ENCODE peak calls at places on chromosomes 12 and 14, in four cellular contexts. I is sigmoid colon, P is thoracic aorta, K is cardiac muscle cell. M is an unnamed sample.

GRCh38 chr12:89117448-89118034 is 234.8 kb downstream of the DUSP6 start:
- DNase-seq in I (no peak), P (no peak), K (no peak), M (no peak)

GRCh38 chr12:108826115-108826806 is 31.1 kb downstream of the SSH1 start:
- DNase-seq in I (peak), P (peak), K (no peak), M (no peak)

GRCh38 chr14:72736791-72737559 is 156.9 kb downstream of the DPF3 start:
- DNase-seq in I (no peak), P (no peak), K (no peak), M (no peak)

GRCh38 chr12:57894577-57895292 is 46.6 kb upstream of the ATP23 start:
- DNase-seq in I (no peak), P (no peak), K (no peak), M (no peak)

GRCh38 chr14:90641111-90642010 is 174.9 kb downstream of the TTC7B start:
- DNase-seq in I (no peak), P (no peak), K (peak), M (no peak)

GRCh38 chr14:56098021-56098420 is 20.2 kb upstream of the PELI2 start:
- DNase-seq in I (no peak), P (no peak), K (no peak), M (no peak)

GRCh38 chr12:120131116-120131515 is 14.6 kb upstream of the RAB35 start:
- DNase-seq in I (no peak), P (no peak), K (no peak), M (no peak)

GRCh38 chr14:99205086-99205688 is 66.8 kb downstream of the BCL11B start:
- DNase-seq in I (no peak), P (no peak), K (peak), M (no peak)

GRCh38 chr12:5902736-5903135 is 42.3 kb downstream of the ANO2 start:
- DNase-seq in I (no peak), P (no peak), K (no peak), M (no peak)

GRCh38 chr12:5901416-5901815 is 43.6 kb downstream of the ANO2 start:
- DNase-seq in I (no peak), P (no peak), K (no peak), M (no peak)

GRCh38 chr12:5900533-5901255 is 44.4 kb downstream of the ANO2 start:
- DNase-seq in I (no peak), P (no peak), K (no peak), M (no peak)

GRCh38 chr12:5904441-5904840 is 40.6 kb downstream of the ANO2 start:
- DNase-seq in I (no peak), P (no peak), K (no peak), M (no peak)

GRCh38 chr12:5898874-5899273 is 46.2 kb downstream of the ANO2 start:
- DNase-seq in I (no peak), P (no peak), K (no peak), M (no peak)
- TF ChIP-seq CTCF in I (no peak), P (no peak), K (no peak), M (peak)

GRCh38 chr12:40970320-40970907 is 217.7 kb upstream of the PDZRN4 start:
- DNase-seq in I (no peak), P (no peak), K (no peak), M (no peak)
- TF ChIP-seq CTCF in I (no peak), P (no peak), K (no peak), M (peak)

GRCh38 chr12:47905313-47905730 is 528 bp upstream of the VDR start:
- DNase-seq in I (peak), P (no peak), K (peak), M (peak)
- TF ChIP-seq CTCF in I (peak), P (peak), K (peak), M (peak)

DNA sequence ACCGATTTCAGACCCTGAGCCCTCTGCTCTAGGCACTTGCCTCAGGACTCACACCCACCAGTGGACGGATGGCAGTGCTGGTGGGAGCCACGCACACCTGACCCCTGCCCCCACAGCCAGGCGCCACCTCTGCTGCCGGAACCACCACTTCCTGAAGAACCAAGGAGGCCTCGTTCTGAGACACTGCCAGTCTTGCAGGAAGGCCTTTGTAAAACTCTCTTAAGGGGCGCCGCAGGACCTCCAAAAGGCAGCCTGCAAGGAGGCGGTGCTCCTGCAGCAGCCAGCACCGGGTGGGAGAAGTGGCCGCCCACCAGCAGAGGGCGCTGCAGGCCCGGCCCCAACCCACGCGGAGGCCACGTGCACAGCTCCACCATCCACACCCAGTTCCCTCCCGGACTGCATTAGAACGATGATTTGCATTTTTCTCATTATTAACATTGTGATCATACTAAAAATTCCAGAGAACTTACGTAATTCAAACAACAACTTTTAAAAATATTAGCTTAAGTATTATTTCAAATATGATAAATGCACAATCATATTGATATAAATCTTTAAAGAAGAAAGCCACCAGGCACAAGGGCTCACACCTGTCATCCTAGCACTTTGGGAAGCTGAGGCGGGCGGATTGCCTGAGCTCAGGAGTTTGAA is 12.8 kb downstream of the STX2 start:
- DNase-seq in I (no peak), P (no peak), K (peak), M (no peak)
- TF ChIP-seq CTCF in I (peak), P (peak), K (peak), M (peak)

GRCh38 chr14:25620515-25620914 is 570.6 kb upstream of the STXBP6 start:
- DNase-seq in I (no peak), P (no peak), K (no peak), M (no peak)

DNA sequence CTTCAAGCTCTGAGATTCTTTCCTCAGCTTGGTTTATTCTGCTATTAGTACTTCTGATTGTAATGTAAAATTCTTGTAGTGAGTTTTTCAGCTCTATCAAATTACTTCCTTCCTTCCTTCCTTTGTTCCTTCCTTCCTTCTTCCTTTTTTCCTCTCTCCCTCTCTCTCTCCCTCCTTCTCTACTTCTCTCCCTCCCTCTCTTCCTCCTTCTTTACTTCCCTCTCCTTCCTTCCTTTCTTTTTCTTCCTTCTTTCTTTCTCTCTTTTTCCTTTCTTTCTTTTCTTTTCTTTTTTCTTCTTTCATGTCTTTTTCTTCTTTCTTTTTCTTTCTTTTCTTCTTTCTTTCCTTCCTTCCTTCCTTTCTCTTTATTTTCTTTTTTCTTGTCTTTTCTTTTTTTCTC is 565.2 kb upstream of the STXBP6 start:
- DNase-seq in I (no peak), P (no peak), K (no peak), M (no peak)
- TF ChIP-seq CTCF in I (no peak), P (no peak), K (no peak), M (no peak)

GRCh38 chr12:6613776-6614512 is 6.8 kb upstream of the CHD4 start:
- DNase-seq in I (peak), P (peak), K (peak), M (peak)
- TF ChIP-seq CTCF in I (no peak), P (no peak), K (peak), M (peak)

DNA sequence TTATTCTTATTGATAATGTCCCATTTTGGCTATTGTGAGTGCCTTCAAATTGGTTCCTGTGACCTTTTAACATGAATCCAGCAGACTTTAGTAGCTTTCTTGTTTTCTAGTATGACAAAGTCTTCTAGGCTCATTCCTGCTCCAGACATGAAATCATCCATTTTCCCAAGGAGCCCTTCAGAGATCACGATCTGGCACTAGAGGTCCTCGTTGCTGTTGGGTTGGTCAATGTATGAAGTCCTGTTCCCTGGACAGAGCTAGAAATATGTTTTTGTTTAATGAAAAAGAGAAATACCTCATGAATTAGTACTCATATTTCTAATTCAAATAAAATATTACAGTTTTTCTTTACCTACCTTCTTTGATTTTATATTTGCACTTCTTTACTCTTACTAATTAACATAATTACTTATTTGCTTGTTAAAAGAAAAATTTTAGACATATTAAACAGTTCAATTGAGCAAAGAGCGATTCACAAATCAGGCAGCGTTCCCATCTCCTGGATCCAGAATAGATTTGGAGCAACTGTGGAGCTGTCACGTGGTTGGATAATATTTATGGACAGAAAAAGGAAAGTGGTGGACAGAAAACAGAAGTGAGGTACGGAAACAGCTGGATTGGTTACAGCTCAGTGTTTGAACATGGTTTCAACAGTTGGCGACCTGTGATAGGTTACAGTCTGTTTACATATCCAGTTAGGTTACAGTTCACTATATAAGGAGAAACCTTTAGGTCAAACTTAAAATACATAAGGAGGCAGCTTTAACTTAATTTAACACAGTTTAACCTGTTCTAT is 19.8 kb upstream of the FAM234B start:
- DNase-seq in I (no peak), P (no peak), K (no peak), M (no peak)
- TF ChIP-seq CTCF in I (no peak), P (peak), K (peak), M (peak)

DNA sequence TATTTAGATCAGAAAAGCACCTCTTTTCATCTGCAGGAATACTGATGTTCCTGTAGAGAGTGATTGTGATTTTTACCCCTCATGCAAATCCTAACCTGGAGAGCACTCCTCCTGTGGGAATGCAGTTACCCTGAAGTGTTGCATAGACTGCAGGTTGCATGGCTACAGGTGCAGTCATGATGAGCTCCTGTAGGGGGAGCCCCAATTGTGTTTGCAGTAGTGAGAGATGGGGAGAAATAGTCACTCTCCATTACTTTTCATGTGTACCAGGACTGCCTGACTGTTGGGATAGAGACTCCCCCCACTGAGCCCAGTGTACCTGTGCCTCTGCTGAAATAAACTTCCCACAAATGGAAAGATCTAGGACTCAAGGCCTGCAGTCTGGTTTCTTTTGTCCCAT is 1086.5 kb downstream of the SLC6A15 start:
- DNase-seq in I (no peak), P (no peak), K (peak), M (no peak)
- TF ChIP-seq CTCF in I (peak), P (no peak), K (peak), M (peak)

DNA sequence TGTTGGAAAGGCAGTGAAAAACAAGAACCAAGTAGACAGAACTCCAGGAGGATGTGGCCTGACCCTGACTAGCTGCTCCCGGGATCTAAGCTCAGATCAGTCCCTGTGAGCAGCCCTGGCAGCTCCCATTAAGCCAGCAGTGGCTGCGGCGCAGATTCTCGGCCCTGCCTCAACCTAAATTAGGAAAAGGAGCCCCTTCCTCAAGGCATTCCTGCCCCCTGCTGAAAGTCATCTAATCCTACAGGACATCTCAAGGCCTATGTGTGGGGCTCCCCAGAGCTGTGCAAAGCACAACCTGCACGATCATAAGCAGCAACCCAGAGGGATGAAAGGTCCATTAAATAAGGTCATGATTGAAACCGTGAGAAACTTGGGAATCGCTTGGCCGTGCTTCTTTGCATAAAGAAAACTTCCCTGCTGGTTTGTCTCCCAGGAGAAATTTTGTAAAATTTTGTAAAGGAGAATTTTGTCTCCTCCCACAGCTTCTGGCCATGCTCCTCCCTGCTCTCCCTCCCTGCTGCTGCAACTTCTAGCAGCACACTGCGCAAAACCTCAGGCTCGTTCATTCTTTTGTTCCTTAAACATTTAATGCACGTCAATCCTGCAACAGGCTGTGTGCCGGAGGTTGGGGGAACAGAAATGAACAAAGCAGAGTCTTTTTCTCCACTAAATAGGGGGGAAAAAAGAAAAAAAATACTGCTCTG is 96.6 kb upstream of the SLC35F4 start:
- DNase-seq in I (no peak), P (no peak), K (peak), M (peak)
- TF ChIP-seq CTCF in I (no peak), P (no peak), K (no peak), M (peak)

GRCh38 chr12:99453831-99454538 is 193.6 kb upstream of the GARIN6 start:
- DNase-seq in I (no peak), P (no peak), K (peak), M (no peak)
- TF ChIP-seq CTCF in I (no peak), P (no peak), K (no peak), M (no peak)

M was measured in progenitor cell of endocrine pancreas.